ENCODE peak calls at places on chromosomes 4 and X, in six cellular contexts. Q is NCI-H1417, J is OCI-LY7, B is KBM-7, Z is lung, L is RWPE1. M is an unnamed sample.

GRCh38 chr4:76856183-76856969 is 41.6 kb downstream of the SOWAHB start:
- DNase-seq in Q (no peak), J (no peak), B (no peak), Z (no peak), L (no peak), M (peak)

GRCh38 chr4:4327652-4328121 is 37.6 kb downstream of the ZBTB49 start:
- DNase-seq in Q (no peak), J (no peak), B (peak), Z (no peak), L (no peak), M (no peak)

GRCh38 chr4:162499478-162499877 is 335.7 kb upstream of the FSTL5 start:
- DNase-seq in Q (peak), J (peak), B (no peak), Z (no peak), L (peak), M (no peak)

GRCh38 chr4:102808009-102808408 is 19.3 kb downstream of the UBE2D3 start:
- DNase-seq in Q (no peak), J (no peak), B (no peak), Z (no peak), L (no peak), M (no peak)

GRCh38 chr4:169659736-169660670 is 39.6 kb downstream of the CLCN3 start:
- DNase-seq in Q (peak), J (peak), B (peak), Z (peak), L (peak), M (peak)

GRCh38 chr4:168811207-168811606 is 198.8 kb downstream of the CBR4 start:
- DNase-seq in Q (no peak), J (no peak), B (no peak), Z (no peak), L (peak), M (no peak)

GRCh38 chrX:150465856-150466775 is 102.3 kb upstream of the MTM1 start:
- DNase-seq in Q (no peak), J (no peak), B (no peak), Z (no peak), L (no peak), M (no peak)

GRCh38 chrX:31500920-31501319 is 429.1 kb upstream of the FTHL17 start:
- DNase-seq in Q (no peak), J (no peak), B (peak), Z (no peak), L (no peak), M (no peak)

GRCh38 chr4:10605746-10606482 is 78.7 kb downstream of the CLNK start:
- DNase-seq in Q (no peak), J (no peak), B (no peak), Z (no peak), L (no peak), M (no peak)